ENCODE peak calls at places on chromosome 16, in six cellular contexts. One of them, this sample, is unnamed.

GRCh38 chr16:75550211-75550662 is 5.8 kb downstream of the TMEM231 start:
- DNase-seq in kidney glomerular epithelial cell: peak; percentile 43
- DNase-seq in NCI-H748 treated with DMSO at 0.1 percent for 48 hours: no peak
- DNase-seq in activated T-helper 1 cell treated with anti-CD3 and anti-CD28 coated beads, Interleukin-12 subunit alpha, Interleukin-12 subunit beta, Interleukin-2, Interleukin-4 antibody, amounts not matched to agents 30 ng/mL and 10 ng/mL and 1 ng/mL, durations not matched to agents 14 hours and 24 hours and 36 hours: peak; percentile 21
- DNase-seq in HTR-8/SVneo: no peak
- DNase-seq in effector CD4-positive, alpha-beta T cell: no peak
- DNase-seq in this sample: peak; percentile 67

GRCh38 chr16:70749681-70750601 is 51.0 kb downstream of the VAC14 start:
- DNase-seq in kidney glomerular epithelial cell: peak; percentile 16
- DNase-seq in NCI-H748 treated with DMSO at 0.1 percent for 48 hours: no peak
- DNase-seq in activated T-helper 1 cell treated with anti-CD3 and anti-CD28 coated beads, Interleukin-12 subunit alpha, Interleukin-12 subunit beta, Interleukin-2, Interleukin-4 antibody, amounts not matched to agents 30 ng/mL and 10 ng/mL and 1 ng/mL, durations not matched to agents 14 hours and 24 hours and 36 hours: no peak
- DNase-seq in HTR-8/SVneo: no peak
- DNase-seq in effector CD4-positive, alpha-beta T cell: no peak
- DNase-seq in this sample: no peak

GRCh38 chr16:79217375-79218011 is 383.0 kb downstream of the MAF start:
- DNase-seq in kidney glomerular epithelial cell: no peak
- DNase-seq in NCI-H748 treated with DMSO at 0.1 percent for 48 hours: no peak
- DNase-seq in activated T-helper 1 cell treated with anti-CD3 and anti-CD28 coated beads, Interleukin-12 subunit alpha, Interleukin-12 subunit beta, Interleukin-2, Interleukin-4 antibody, amounts not matched to agents 30 ng/mL and 10 ng/mL and 1 ng/mL, durations not matched to agents 14 hours and 24 hours and 36 hours: peak; percentile 19
- DNase-seq in HTR-8/SVneo: no peak
- DNase-seq in effector CD4-positive, alpha-beta T cell: no peak
- DNase-seq in this sample: no peak

GRCh38 chr16:2494616-2495015 is 19.1 kb upstream of the ATP6V0C start:
- DNase-seq in kidney glomerular epithelial cell: no peak
- DNase-seq in NCI-H748 treated with DMSO at 0.1 percent for 48 hours: no peak
- DNase-seq in activated T-helper 1 cell treated with anti-CD3 and anti-CD28 coated beads, Interleukin-12 subunit alpha, Interleukin-12 subunit beta, Interleukin-2, Interleukin-4 antibody, amounts not matched to agents 30 ng/mL and 10 ng/mL and 1 ng/mL, durations not matched to agents 14 hours and 24 hours and 36 hours: no peak
- DNase-seq in HTR-8/SVneo: no peak
- DNase-seq in effector CD4-positive, alpha-beta T cell: no peak
- DNase-seq in this sample: no peak

GRCh38 chr16:89090182-89090630 is 3.4 kb upstream of the ACSF3 start:
- DNase-seq in kidney glomerular epithelial cell: no peak
- DNase-seq in NCI-H748 treated with DMSO at 0.1 percent for 48 hours: no peak
- DNase-seq in activated T-helper 1 cell treated with anti-CD3 and anti-CD28 coated beads, Interleukin-12 subunit alpha, Interleukin-12 subunit beta, Interleukin-2, Interleukin-4 antibody, amounts not matched to agents 30 ng/mL and 10 ng/mL and 1 ng/mL, durations not matched to agents 14 hours and 24 hours and 36 hours: no peak
- DNase-seq in HTR-8/SVneo: no peak
- DNase-seq in effector CD4-positive, alpha-beta T cell: no peak
- DNase-seq in this sample: no peak

GRCh38 chr16:77816293-77816692 is 27.9 kb downstream of the VAT1L start:
- DNase-seq in kidney glomerular epithelial cell: peak; percentile 25
- DNase-seq in NCI-H748 treated with DMSO at 0.1 percent for 48 hours: no peak
- DNase-seq in activated T-helper 1 cell treated with anti-CD3 and anti-CD28 coated beads, Interleukin-12 subunit alpha, Interleukin-12 subunit beta, Interleukin-2, Interleukin-4 antibody, amounts not matched to agents 30 ng/mL and 10 ng/mL and 1 ng/mL, durations not matched to agents 14 hours and 24 hours and 36 hours: no peak
- DNase-seq in HTR-8/SVneo: no peak
- DNase-seq in effector CD4-positive, alpha-beta T cell: no peak
- DNase-seq in this sample: no peak

GRCh38 chr16:3001316-3001715 is 11.4 kb upstream of the CLDN9 start:
- DNase-seq in kidney glomerular epithelial cell: no peak
- DNase-seq in NCI-H748 treated with DMSO at 0.1 percent for 48 hours: no peak
- DNase-seq in activated T-helper 1 cell treated with anti-CD3 and anti-CD28 coated beads, Interleukin-12 subunit alpha, Interleukin-12 subunit beta, Interleukin-2, Interleukin-4 antibody, amounts not matched to agents 30 ng/mL and 10 ng/mL and 1 ng/mL, durations not matched to agents 14 hours and 24 hours and 36 hours: no peak
- DNase-seq in HTR-8/SVneo: no peak
- DNase-seq in effector CD4-positive, alpha-beta T cell: no peak
- DNase-seq in this sample: no peak

GRCh38 chr16:72073831-72074230 is 10.8 kb downstream of the HPR start:
- DNase-seq in kidney glomerular epithelial cell: no peak
- DNase-seq in NCI-H748 treated with DMSO at 0.1 percent for 48 hours: no peak
- DNase-seq in activated T-helper 1 cell treated with anti-CD3 and anti-CD28 coated beads, Interleukin-12 subunit alpha, Interleukin-12 subunit beta, Interleukin-2, Interleukin-4 antibody, amounts not matched to agents 30 ng/mL and 10 ng/mL and 1 ng/mL, durations not matched to agents 14 hours and 24 hours and 36 hours: no peak
- DNase-seq in HTR-8/SVneo: no peak
- DNase-seq in effector CD4-positive, alpha-beta T cell: no peak
- DNase-seq in this sample: no peak

GRCh38 chr16:67672739-67673662 is 6.4 kb downstream of the C16orf86 start:
- DNase-seq in kidney glomerular epithelial cell: peak; percentile 43
- DNase-seq in NCI-H748 treated with DMSO at 0.1 percent for 48 hours: no peak
- DNase-seq in activated T-helper 1 cell treated with anti-CD3 and anti-CD28 coated beads, Interleukin-12 subunit alpha, Interleukin-12 subunit beta, Interleukin-2, Interleukin-4 antibody, amounts not matched to agents 30 ng/mL and 10 ng/mL and 1 ng/mL, durations not matched to agents 14 hours and 24 hours and 36 hours: no peak
- DNase-seq in HTR-8/SVneo: peak; percentile 82
- DNase-seq in effector CD4-positive, alpha-beta T cell: peak; percentile 42
- DNase-seq in this sample: peak; percentile 88

GRCh38 chr16:85564277-85565051 is 48.7 kb upstream of the GSE1 start:
- DNase-seq in kidney glomerular epithelial cell: no peak
- DNase-seq in NCI-H748 treated with DMSO at 0.1 percent for 48 hours: no peak
- DNase-seq in activated T-helper 1 cell treated with anti-CD3 and anti-CD28 coated beads, Interleukin-12 subunit alpha, Interleukin-12 subunit beta, Interleukin-2, Interleukin-4 antibody, amounts not matched to agents 30 ng/mL and 10 ng/mL and 1 ng/mL, durations not matched to agents 14 hours and 24 hours and 36 hours: no peak
- DNase-seq in HTR-8/SVneo: no peak
- DNase-seq in effector CD4-positive, alpha-beta T cell: peak; percentile 28
- DNase-seq in this sample: peak; percentile 49

GRCh38 chr16:13936596-13937081 is 16.7 kb downstream of the ERCC4 start:
- DNase-seq in kidney glomerular epithelial cell: peak; percentile 50
- DNase-seq in NCI-H748 treated with DMSO at 0.1 percent for 48 hours: no peak
- DNase-seq in activated T-helper 1 cell treated with anti-CD3 and anti-CD28 coated beads, Interleukin-12 subunit alpha, Interleukin-12 subunit beta, Interleukin-2, Interleukin-4 antibody, amounts not matched to agents 30 ng/mL and 10 ng/mL and 1 ng/mL, durations not matched to agents 14 hours and 24 hours and 36 hours: no peak
- DNase-seq in HTR-8/SVneo: no peak
- DNase-seq in effector CD4-positive, alpha-beta T cell: no peak
- DNase-seq in this sample: no peak

GRCh38 chr16:48899500-48899899 is 289.5 kb upstream of the N4BP1 start:
- DNase-seq in kidney glomerular epithelial cell: no peak
- DNase-seq in NCI-H748 treated with DMSO at 0.1 percent for 48 hours: no peak
- DNase-seq in activated T-helper 1 cell treated with anti-CD3 and anti-CD28 coated beads, Interleukin-12 subunit alpha, Interleukin-12 subunit beta, Interleukin-2, Interleukin-4 antibody, amounts not matched to agents 30 ng/mL and 10 ng/mL and 1 ng/mL, durations not matched to agents 14 hours and 24 hours and 36 hours: no peak
- DNase-seq in HTR-8/SVneo: no peak
- DNase-seq in effector CD4-positive, alpha-beta T cell: no peak
- DNase-seq in this sample: no peak

GRCh38 chr16:48526058-48526957 is 83.7 kb downstream of the N4BP1 start:
- DNase-seq in kidney glomerular epithelial cell: no peak
- DNase-seq in NCI-H748 treated with DMSO at 0.1 percent for 48 hours: no peak
- DNase-seq in activated T-helper 1 cell treated with anti-CD3 and anti-CD28 coated beads, Interleukin-12 subunit alpha, Interleukin-12 subunit beta, Interleukin-2, Interleukin-4 antibody, amounts not matched to agents 30 ng/mL and 10 ng/mL and 1 ng/mL, durations not matched to agents 14 hours and 24 hours and 36 hours: no peak
- DNase-seq in HTR-8/SVneo: peak; percentile 21
- DNase-seq in effector CD4-positive, alpha-beta T cell: no peak
- DNase-seq in this sample: peak; percentile 79

GRCh38 chr16:85234310-85235235 is 122.3 kb upstream of the CIBAR2 start:
- DNase-seq in kidney glomerular epithelial cell: peak; percentile 20
- DNase-seq in NCI-H748 treated with DMSO at 0.1 percent for 48 hours: peak; percentile 11
- DNase-seq in activated T-helper 1 cell treated with anti-CD3 and anti-CD28 coated beads, Interleukin-12 subunit alpha, Interleukin-12 subunit beta, Interleukin-2, Interleukin-4 antibody, amounts not matched to agents 30 ng/mL and 10 ng/mL and 1 ng/mL, durations not matched to agents 14 hours and 24 hours and 36 hours: no peak
- DNase-seq in HTR-8/SVneo: peak; percentile 87
- DNase-seq in effector CD4-positive, alpha-beta T cell: no peak
- DNase-seq in this sample: no peak

GRCh38 chr16:53864819-53865491 is 161.0 kb downstream of the FTO start:
- DNase-seq in kidney glomerular epithelial cell: no peak
- DNase-seq in NCI-H748 treated with DMSO at 0.1 percent for 48 hours: peak; percentile 20
- DNase-seq in activated T-helper 1 cell treated with anti-CD3 and anti-CD28 coated beads, Interleukin-12 subunit alpha, Interleukin-12 subunit beta, Interleukin-2, Interleukin-4 antibody, amounts not matched to agents 30 ng/mL and 10 ng/mL and 1 ng/mL, durations not matched to agents 14 hours and 24 hours and 36 hours: no peak
- DNase-seq in HTR-8/SVneo: no peak
- DNase-seq in effector CD4-positive, alpha-beta T cell: no peak
- DNase-seq in this sample: no peak

GRCh38 chr16:53457670-53458069 is 23.4 kb downstream of the RBL2 start:
- DNase-seq in kidney glomerular epithelial cell: no peak
- DNase-seq in NCI-H748 treated with DMSO at 0.1 percent for 48 hours: no peak
- DNase-seq in activated T-helper 1 cell treated with anti-CD3 and anti-CD28 coated beads, Interleukin-12 subunit alpha, Interleukin-12 subunit beta, Interleukin-2, Interleukin-4 antibody, amounts not matched to agents 30 ng/mL and 10 ng/mL and 1 ng/mL, durations not matched to agents 14 hours and 24 hours and 36 hours: peak; percentile 80
- DNase-seq in HTR-8/SVneo: no peak
- DNase-seq in effector CD4-positive, alpha-beta T cell: peak; percentile 68
- DNase-seq in this sample: peak; percentile 72

GRCh38 chr16:11836653-11837244 is 14.6 kb downstream of the RSL1D1 start:
- DNase-seq in kidney glomerular epithelial cell: peak; percentile 48
- DNase-seq in NCI-H748 treated with DMSO at 0.1 percent for 48 hours: no peak
- DNase-seq in activated T-helper 1 cell treated with anti-CD3 and anti-CD28 coated beads, Interleukin-12 subunit alpha, Interleukin-12 subunit beta, Interleukin-2, Interleukin-4 antibody, amounts not matched to agents 30 ng/mL and 10 ng/mL and 1 ng/mL, durations not matched to agents 14 hours and 24 hours and 36 hours: no peak
- DNase-seq in HTR-8/SVneo: peak; percentile 71
- DNase-seq in effector CD4-positive, alpha-beta T cell: no peak
- DNase-seq in this sample: no peak

GRCh38 chr16:29147710-29148425 is 163.0 kb downstream of the LAT start:
- DNase-seq in kidney glomerular epithelial cell: no peak
- DNase-seq in NCI-H748 treated with DMSO at 0.1 percent for 48 hours: no peak
- DNase-seq in activated T-helper 1 cell treated with anti-CD3 and anti-CD28 coated beads, Interleukin-12 subunit alpha, Interleukin-12 subunit beta, Interleukin-2, Interleukin-4 antibody, amounts not matched to agents 30 ng/mL and 10 ng/mL and 1 ng/mL, durations not matched to agents 14 hours and 24 hours and 36 hours: no peak
- DNase-seq in HTR-8/SVneo: no peak
- DNase-seq in effector CD4-positive, alpha-beta T cell: no peak
- DNase-seq in this sample: no peak

GRCh38 chr16:88354229-88355092 is 28.3 kb upstream of the ZNF469 start:
- DNase-seq in kidney glomerular epithelial cell: no peak
- DNase-seq in NCI-H748 treated with DMSO at 0.1 percent for 48 hours: no peak
- DNase-seq in activated T-helper 1 cell treated with anti-CD3 and anti-CD28 coated beads, Interleukin-12 subunit alpha, Interleukin-12 subunit beta, Interleukin-2, Interleukin-4 antibody, amounts not matched to agents 30 ng/mL and 10 ng/mL and 1 ng/mL, durations not matched to agents 14 hours and 24 hours and 36 hours: no peak
- DNase-seq in HTR-8/SVneo: no peak
- DNase-seq in effector CD4-positive, alpha-beta T cell: no peak
- DNase-seq in this sample: no peak

GRCh38 chr16:55052335-55053070 is 121.8 kb downstream of the IRX5 start:
- DNase-seq in kidney glomerular epithelial cell: no peak
- DNase-seq in NCI-H748 treated with DMSO at 0.1 percent for 48 hours: no peak
- DNase-seq in activated T-helper 1 cell treated with anti-CD3 and anti-CD28 coated beads, Interleukin-12 subunit alpha, Interleukin-12 subunit beta, Interleukin-2, Interleukin-4 antibody, amounts not matched to agents 30 ng/mL and 10 ng/mL and 1 ng/mL, durations not matched to agents 14 hours and 24 hours and 36 hours: no peak
- DNase-seq in HTR-8/SVneo: no peak
- DNase-seq in effector CD4-positive, alpha-beta T cell: no peak
- DNase-seq in this sample: no peak

GRCh38 chr16:16861546-16861945 is 482.6 kb downstream of the NPIPA7 start:
- DNase-seq in kidney glomerular epithelial cell: peak; percentile 28
- DNase-seq in NCI-H748 treated with DMSO at 0.1 percent for 48 hours: peak; percentile 7
- DNase-seq in activated T-helper 1 cell treated with anti-CD3 and anti-CD28 coated beads, Interleukin-12 subunit alpha, Interleukin-12 subunit beta, Interleukin-2, Interleukin-4 antibody, amounts not matched to agents 30 ng/mL and 10 ng/mL and 1 ng/mL, durations not matched to agents 14 hours and 24 hours and 36 hours: peak; percentile 11
- DNase-seq in HTR-8/SVneo: no peak
- DNase-seq in effector CD4-positive, alpha-beta T cell: peak; percentile 45
- DNase-seq in this sample: peak; percentile 73

GRCh38 chr16:17369441-17369951 is 101.3 kb downstream of the XYLT1 start:
- DNase-seq in kidney glomerular epithelial cell: no peak
- DNase-seq in NCI-H748 treated with DMSO at 0.1 percent for 48 hours: no peak
- DNase-seq in activated T-helper 1 cell treated with anti-CD3 and anti-CD28 coated beads, Interleukin-12 subunit alpha, Interleukin-12 subunit beta, Interleukin-2, Interleukin-4 antibody, amounts not matched to agents 30 ng/mL and 10 ng/mL and 1 ng/mL, durations not matched to agents 14 hours and 24 hours and 36 hours: peak; percentile 72
- DNase-seq in HTR-8/SVneo: no peak
- DNase-seq in effector CD4-positive, alpha-beta T cell: peak; percentile 69
- DNase-seq in this sample: peak; percentile 46

GRCh38 chr16:11742041-11742535 is 569 bp downstream of the TXNDC11 start:
- DNase-seq in kidney glomerular epithelial cell: no peak
- DNase-seq in NCI-H748 treated with DMSO at 0.1 percent for 48 hours: no peak
- DNase-seq in activated T-helper 1 cell treated with anti-CD3 and anti-CD28 coated beads, Interleukin-12 subunit alpha, Interleukin-12 subunit beta, Interleukin-2, Interleukin-4 antibody, amounts not matched to agents 30 ng/mL and 10 ng/mL and 1 ng/mL, durations not matched to agents 14 hours and 24 hours and 36 hours: peak; percentile 55
- DNase-seq in HTR-8/SVneo: peak; percentile 29
- DNase-seq in effector CD4-positive, alpha-beta T cell: peak; percentile 22
- DNase-seq in this sample: peak; percentile 60

GRCh38 chr16:50666658-50667496 is 14.2 kb downstream of the SNX20 start:
- DNase-seq in kidney glomerular epithelial cell: no peak
- DNase-seq in NCI-H748 treated with DMSO at 0.1 percent for 48 hours: no peak
- DNase-seq in activated T-helper 1 cell treated with anti-CD3 and anti-CD28 coated beads, Interleukin-12 subunit alpha, Interleukin-12 subunit beta, Interleukin-2, Interleukin-4 antibody, amounts not matched to agents 30 ng/mL and 10 ng/mL and 1 ng/mL, durations not matched to agents 14 hours and 24 hours and 36 hours: no peak
- DNase-seq in HTR-8/SVneo: no peak
- DNase-seq in effector CD4-positive, alpha-beta T cell: no peak
- DNase-seq in this sample: peak; percentile 78

GRCh38 chr16:88593064-88593463 is 22.9 kb downstream of the ZC3H18 start:
- DNase-seq in kidney glomerular epithelial cell: no peak
- DNase-seq in NCI-H748 treated with DMSO at 0.1 percent for 48 hours: no peak
- DNase-seq in activated T-helper 1 cell treated with anti-CD3 and anti-CD28 coated beads, Interleukin-12 subunit alpha, Interleukin-12 subunit beta, Interleukin-2, Interleukin-4 antibody, amounts not matched to agents 30 ng/mL and 10 ng/mL and 1 ng/mL, durations not matched to agents 14 hours and 24 hours and 36 hours: no peak
- DNase-seq in HTR-8/SVneo: no peak
- DNase-seq in effector CD4-positive, alpha-beta T cell: no peak
- DNase-seq in this sample: no peak

GRCh38 chr16:10322723-10323527 is 62.9 kb upstream of the ATF7IP2 start:
- DNase-seq in kidney glomerular epithelial cell: no peak
- DNase-seq in NCI-H748 treated with DMSO at 0.1 percent for 48 hours: no peak
- DNase-seq in activated T-helper 1 cell treated with anti-CD3 and anti-CD28 coated beads, Interleukin-12 subunit alpha, Interleukin-12 subunit beta, Interleukin-2, Interleukin-4 antibody, amounts not matched to agents 30 ng/mL and 10 ng/mL and 1 ng/mL, durations not matched to agents 14 hours and 24 hours and 36 hours: no peak
- DNase-seq in HTR-8/SVneo: no peak
- DNase-seq in effector CD4-positive, alpha-beta T cell: no peak
- DNase-seq in this sample: no peak

GRCh38 chr16:14286381-14287230 is 215.5 kb downstream of the MRTFB start:
- DNase-seq in kidney glomerular epithelial cell: no peak
- DNase-seq in NCI-H748 treated with DMSO at 0.1 percent for 48 hours: peak; percentile 1
- DNase-seq in activated T-helper 1 cell treated with anti-CD3 and anti-CD28 coated beads, Interleukin-12 subunit alpha, Interleukin-12 subunit beta, Interleukin-2, Interleukin-4 antibody, amounts not matched to agents 30 ng/mL and 10 ng/mL and 1 ng/mL, durations not matched to agents 14 hours and 24 hours and 36 hours: peak; percentile 16
- DNase-seq in HTR-8/SVneo: no peak
- DNase-seq in effector CD4-positive, alpha-beta T cell: no peak
- DNase-seq in this sample: peak; percentile 59

GRCh38 chr16:678858-679807 is 1.1 kb upstream of the STUB1 start:
- DNase-seq in kidney glomerular epithelial cell: peak; percentile 33
- DNase-seq in NCI-H748 treated with DMSO at 0.1 percent for 48 hours: peak; percentile 47
- DNase-seq in activated T-helper 1 cell treated with anti-CD3 and anti-CD28 coated beads, Interleukin-12 subunit alpha, Interleukin-12 subunit beta, Interleukin-2, Interleukin-4 antibody, amounts not matched to agents 30 ng/mL and 10 ng/mL and 1 ng/mL, durations not matched to agents 14 hours and 24 hours and 36 hours: peak; percentile 40
- DNase-seq in HTR-8/SVneo: no peak
- DNase-seq in effector CD4-positive, alpha-beta T cell: peak; percentile 35
- DNase-seq in this sample: peak; percentile 64

GRCh38 chr16:27482397-27483082 is 67.2 kb downstream of the GTF3C1 start:
- DNase-seq in kidney glomerular epithelial cell: no peak
- DNase-seq in NCI-H748 treated with DMSO at 0.1 percent for 48 hours: no peak
- DNase-seq in activated T-helper 1 cell treated with anti-CD3 and anti-CD28 coated beads, Interleukin-12 subunit alpha, Interleukin-12 subunit beta, Interleukin-2, Interleukin-4 antibody, amounts not matched to agents 30 ng/mL and 10 ng/mL and 1 ng/mL, durations not matched to agents 14 hours and 24 hours and 36 hours: no peak
- DNase-seq in HTR-8/SVneo: no peak
- DNase-seq in effector CD4-positive, alpha-beta T cell: no peak
- DNase-seq in this sample: no peak